ENCODE peak calls at places on chromosome 1, in six cellular contexts. H is foreskin keratinocyte, U is MCF 10A, M is upper lobe of left lung, G is sigmoid colon, C is IMR-90. J is an unnamed sample.

GRCh38 chr1:170734412-170735175 is 70.7 kb downstream of the PRRX1 start:
- DNase-seq in U (no peak), M (no peak), G (no peak), C (peak; percentile 74), H (no peak), J (no peak)

GRCh38 chr1:203627819-203628184 is 1.2 kb downstream of the ATP2B4 start:
- DNase-seq in M (peak; percentile 51), U (peak; percentile 70), H (peak; percentile 50), C (no peak), G (peak; percentile 79), J (no peak)

GRCh38 chr1:160520999-160521398 is 2.1 kb downstream of the SLAMF6 start:
- DNase-seq in C (no peak), G (no peak), U (no peak), H (no peak), M (no peak), J (no peak)

GRCh38 chr1:172727956-172728603 is 69.2 kb downstream of the FASLG start:
- DNase-seq in C (peak; percentile 29), M (peak; percentile 36), H (no peak), G (no peak), U (peak; percentile 38), J (no peak)

GRCh38 chr1:37498872-37499617 is 15.5 kb downstream of the MEAF6 start:
- DNase-seq in U (peak; percentile 70), M (peak; percentile 36), C (peak; percentile 70), G (no peak), H (peak; percentile 54), J (no peak)

GRCh38 chr1:209733409-209734192 is 22.3 kb upstream of the TRAF3IP3 start:
- DNase-seq in G (no peak), M (no peak), C (no peak), U (no peak), H (peak; percentile 58), J (no peak)

GRCh38 chr1:61423643-61424042 is 301.3 kb downstream of the TM2D1 start:
- DNase-seq in M (no peak), C (no peak), H (no peak), U (no peak), G (no peak), J (no peak)

GRCh38 chr1:244022859-244023258 is 28.2 kb upstream of the ZBTB18 start:
- DNase-seq in M (no peak), C (no peak), H (no peak), G (no peak), U (no peak), J (no peak)

GRCh38 chr1:209513226-209513625 is 70.3 kb upstream of the CAMK1G start:
- DNase-seq in H (peak; percentile 71), M (no peak), G (no peak), U (peak; percentile 84), C (peak; percentile 46), J (peak; percentile 69)

GRCh38 chr1:43414634-43415223 is 25.0 kb downstream of the SZT2 start:
- DNase-seq in M (peak; percentile 46), H (peak; percentile 23), G (no peak), C (peak; percentile 52), U (peak; percentile 52), J (peak; percentile 38)

GRCh38 chr1:111624382-111624781 is 4.8 kb downstream of the RAP1A start:
- DNase-seq in G (no peak), M (no peak), U (no peak), C (no peak), H (no peak), J (no peak)

GRCh38 chr1:94438692-94439276 is 20.6 kb downstream of the ABCD3 start:
- DNase-seq in M (no peak), G (no peak), C (peak; percentile 29), U (no peak), H (no peak), J (no peak)

GRCh38 chr1:53377438-53377841 is 49.6 kb upstream of the LRP8 start:
- DNase-seq in U (no peak), H (no peak), C (no peak), G (no peak), M (peak; percentile 21), J (no peak)

GRCh38 chr1:162405800-162406199 is 6.1 kb downstream of the SH2D1B start:
- DNase-seq in M (no peak), C (no peak), H (no peak), G (no peak), U (no peak), J (no peak)

GRCh38 chr1:201893431-201893830 is 4.7 kb downstream of the SHISA4 start:
- DNase-seq in U (no peak), C (no peak), G (no peak), H (no peak), M (no peak), J (no peak)

GRCh38 chr1:40662151-40662550 is 3.3 kb downstream of the RIMS3 start:
- DNase-seq in C (no peak), U (peak; percentile 57), M (no peak), G (no peak), H (no peak), J (no peak)

GRCh38 chr1:211257831-211258225 is 1.3 kb upstream of the RCOR3 start:
- DNase-seq in U (peak; percentile 15), C (peak; percentile 38), M (no peak), G (no peak), H (peak; percentile 6), J (no peak)

GRCh38 chr1:158830074-158830677 is 975 bp upstream of the MNDA start:
- DNase-seq in U (no peak), G (no peak), H (no peak), C (no peak), M (no peak), J (no peak)

GRCh38 chr1:19311503-19311930 is 427 bp downstream of the AKR7A2 start:
- DNase-seq in G (peak; percentile 75), H (no peak), U (peak; percentile 18), C (no peak), M (no peak), J (no peak)

GRCh38 chr1:179298952-179299351 is 5.4 kb downstream of the SOAT1 start:
- DNase-seq in H (no peak), C (no peak), U (no peak), M (no peak), G (no peak), J (no peak)

GRCh38 chr1:30407862-30408580 is 315.4 kb downstream of the MATN1 start:
- DNase-seq in M (no peak), H (no peak), G (peak; percentile 40), U (no peak), C (no peak), J (no peak)

GRCh38 chr1:233065655-233066054 is 115.2 kb downstream of the NTPCR start:
- DNase-seq in C (no peak), H (no peak), G (no peak), U (no peak), M (no peak), J (no peak)

GRCh38 chr1:16921391-16922185 is at the start of gene CROCC:
- DNase-seq in H (no peak), U (no peak), M (no peak), C (no peak), G (peak; percentile 69), J (no peak)

GRCh38 chr1:97114842-97115241 is 393.3 kb downstream of the PTBP2 start:
- DNase-seq in H (no peak), C (no peak), M (no peak), G (no peak), U (no peak), J (no peak)

DNA sequence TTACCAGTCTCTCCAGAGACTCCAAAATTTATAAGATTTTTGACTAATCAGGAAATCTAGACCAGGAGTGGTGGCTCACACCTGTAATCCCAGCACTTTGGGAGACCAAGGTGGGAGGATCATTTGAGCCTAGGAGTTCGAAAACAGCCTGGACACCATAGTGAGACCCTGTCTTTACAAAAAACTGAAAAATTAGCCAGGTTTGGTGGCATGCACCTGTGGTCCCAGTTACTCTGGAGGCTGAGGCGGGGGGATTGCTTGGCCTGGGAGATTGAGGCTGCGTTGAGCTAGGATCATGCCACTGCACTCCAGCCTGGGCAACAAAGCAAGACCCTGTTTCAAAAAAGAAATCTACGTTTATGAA is 10.0 kb downstream of the ATP8B2 start:
- DNase-seq in G (no peak), U (no peak), H (no peak), M (no peak), C (no peak), J (no peak)
- TF ChIP-seq CTCF in G (peak; percentile 6), U (no peak), H (no peak), M (peak; percentile 3), C (no peak), J (peak; percentile 49)

GRCh38 chr1:74935446-74935845 is 198.7 kb upstream of the LHX8 start:
- DNase-seq in G (no peak), M (no peak), C (no peak), H (no peak), U (no peak), J (no peak)
- TF ChIP-seq CTCF in G (no peak), M (no peak), C (no peak), H (no peak), U (no peak), J (no peak)

GRCh38 chr1:181392133-181392532 is 91.2 kb upstream of the CACNA1E start:
- DNase-seq in M (no peak), G (no peak), C (no peak), U (no peak), H (no peak), J (no peak)

GRCh38 chr1:181392613-181393170 is 90.6 kb upstream of the CACNA1E start:
- DNase-seq in H (peak; percentile 20), U (peak; percentile 14), C (no peak), G (no peak), M (no peak), J (no peak)

GRCh38 chr1:181394766-181395165 is 88.6 kb upstream of the CACNA1E start:
- DNase-seq in M (no peak), C (no peak), H (no peak), U (no peak), G (no peak), J (no peak)

GRCh38 chr1:181390350-181391080 is 92.8 kb upstream of the CACNA1E start:
- DNase-seq in C (no peak), U (peak; percentile 47), M (no peak), H (peak; percentile 8), G (no peak), J (no peak)

DNA sequence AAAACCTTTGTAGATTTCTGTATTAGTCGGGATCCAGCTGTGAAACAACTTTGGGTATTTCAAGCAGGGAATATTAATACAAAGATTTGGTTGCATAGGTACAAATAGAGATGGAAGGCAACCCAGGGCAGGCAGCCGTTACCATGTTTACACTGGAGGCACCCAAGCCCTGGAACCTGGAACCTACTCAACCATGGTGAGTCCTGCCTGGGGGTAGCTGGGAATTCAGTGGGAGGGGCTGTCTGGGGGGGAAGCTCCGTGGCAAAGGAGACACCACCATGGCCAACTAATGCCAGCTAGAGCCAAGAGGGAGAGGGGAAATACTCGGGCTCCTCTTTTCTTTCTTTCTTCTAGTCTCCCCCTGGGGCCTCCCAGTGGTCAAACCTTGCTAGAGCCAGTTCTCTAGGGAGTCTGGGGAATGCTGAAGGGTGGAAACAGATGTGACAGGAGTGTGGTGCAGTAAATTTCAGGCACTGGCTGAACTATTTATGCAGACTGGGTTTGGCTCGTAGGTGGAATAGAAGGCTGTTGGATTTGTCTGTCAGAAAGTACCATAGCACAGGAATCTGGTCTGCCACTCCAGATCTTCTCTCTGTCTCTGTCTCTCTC is 91.9 kb upstream of the CACNA1E start:
- DNase-seq in G (no peak), U (peak; percentile 32), H (no peak), C (no peak), M (no peak), J (no peak)
- TF ChIP-seq CTCF in G (no peak), U (no peak), H (peak; percentile 22), C (no peak), M (no peak), J (no peak)

DNA sequence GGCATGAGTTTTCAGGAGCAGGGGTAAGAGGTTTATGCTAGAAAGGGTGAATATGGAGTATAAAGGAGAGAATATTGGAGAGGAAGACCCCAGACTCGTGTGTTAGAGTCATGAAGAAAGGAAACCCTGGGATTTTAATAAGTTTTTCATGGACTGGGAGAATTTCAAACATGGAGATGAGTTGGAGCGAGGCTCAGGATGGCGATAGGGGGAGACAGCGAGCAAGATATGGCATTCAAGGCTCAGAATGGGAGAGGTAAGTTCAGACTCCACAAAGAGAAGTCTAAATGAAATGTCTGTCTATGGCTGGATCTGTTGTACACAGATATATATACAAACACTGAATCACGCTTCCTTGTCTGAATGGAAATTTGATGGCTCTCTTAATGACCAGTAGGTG is 92.5 kb downstream of the LRRC40 start:
- DNase-seq in H (no peak), C (no peak), M (no peak), U (peak; percentile 20), G (no peak), J (no peak)
- TF ChIP-seq CTCF in H (peak; percentile 27), C (no peak), M (no peak), U (no peak), G (no peak), J (no peak)

J was measured in RWPE1.